ENCODE peak calls at places on chromosomes 2 and 18, in ten cellular contexts. J, P, A, C, Z, S, B, Y, T and F are unnamed samples.

GRCh38 chr2:240986787-240987411 is 11.5 kb upstream of the SNED1 start:
- DNase-seq in J (no peak), P (peak), A (no peak), C (no peak), Z (peak), S (no peak), B (no peak), Y (peak), T (peak), F (no peak)

GRCh38 chr2:16666453-16666801 is 793 bp upstream of the CYRIA start:
- DNase-seq in J (no peak), P (peak), A (peak), C (no peak), Z (no peak), S (no peak), B (no peak), Y (no peak), T (no peak), F (no peak)

GRCh38 chr2:164621761-164622105 is 451 bp upstream of the GRB14 start:
- DNase-seq in J (no peak), P (peak), A (no peak), C (no peak), Z (no peak), S (peak), B (no peak), Y (peak), T (no peak), F (no peak)

GRCh38 chr2:50851891-50852290 is 180.0 kb downstream of the NRXN1 start:
- DNase-seq in J (no peak), P (no peak), A (no peak), C (no peak), Z (no peak), S (no peak), B (no peak), Y (no peak), T (no peak), F (no peak)

GRCh38 chr2:74440005-74440377 is 1.7 kb downstream of the RTKN start:
- DNase-seq in J (no peak), P (peak), A (peak), C (peak), Z (no peak), S (peak), B (no peak), Y (peak), T (peak), F (no peak)

GRCh38 chr2:69798909-69799526 is 30.4 kb upstream of the GMCL1 start:
- DNase-seq in J (no peak), P (peak), A (peak), C (no peak), Z (no peak), S (no peak), B (no peak), Y (no peak), T (no peak), F (no peak)

GRCh38 chr2:134399096-134399495 is 145.2 kb downstream of the MGAT5 start:
- DNase-seq in J (no peak), P (no peak), A (peak), C (no peak), Z (peak), S (no peak), B (no peak), Y (no peak), T (no peak), F (no peak)

GRCh38 chr2:15531095-15531854 is 29.9 kb downstream of the NBAS start:
- DNase-seq in J (no peak), P (no peak), A (no peak), C (no peak), Z (no peak), S (no peak), B (no peak), Y (no peak), T (no peak), F (no peak)

GRCh38 chr2:20868377-20868776 is 45.5 kb upstream of the LDAH start:
- DNase-seq in J (no peak), P (no peak), A (no peak), C (no peak), Z (no peak), S (no peak), B (peak), Y (no peak), T (no peak), F (no peak)

GRCh38 chr2:204611764-204612163 is 66.5 kb downstream of the PARD3B start:
- DNase-seq in J (no peak), P (no peak), A (no peak), C (no peak), Z (no peak), S (no peak), B (no peak), Y (no peak), T (no peak), F (no peak)

GRCh38 chr2:51990684-51991083 is 958.8 kb upstream of the NRXN1 start:
- DNase-seq in J (no peak), P (no peak), A (no peak), C (no peak), Z (no peak), S (no peak), B (no peak), Y (no peak), T (no peak), F (no peak)

GRCh38 chr18:43606800-43607199 is 329.5 kb upstream of the SYT4 start:
- DNase-seq in J (no peak), P (no peak), A (no peak), C (no peak), Z (no peak), S (no peak), B (no peak), Y (no peak), T (no peak), F (no peak)

GRCh38 chr2:43149482-43150107 is 76.8 kb downstream of the ZFP36L2 start:
- DNase-seq in J (no peak), P (no peak), A (no peak), C (no peak), Z (no peak), S (no peak), B (peak), Y (no peak), T (no peak), F (no peak)

GRCh38 chr2:31324000-31324633 is 90.2 kb downstream of the EHD3 start:
- DNase-seq in J (no peak), P (peak), A (peak), C (no peak), Z (no peak), S (no peak), B (no peak), Y (no peak), T (no peak), F (no peak)